ENCODE peak calls at places on chromosome 14, in four cellular contexts. S is HepG2, Q is GM12878, B is K562. T is an unnamed sample.

GRCh38 chr14:65564370-65564769 is 151.8 kb downstream of the FUT8 start:
- DNase-seq in S (no peak), Q (no peak), B (no peak), T (no peak)

GRCh38 chr14:91796622-91797347 is 64.9 kb upstream of the CATSPERB start:
- DNase-seq in S (no peak), Q (no peak), B (no peak), T (no peak)

GRCh38 chr14:95597784-95598204 is 62.9 kb downstream of the GLRX5 start:
- DNase-seq in S (no peak), Q (no peak), B (no peak), T (peak)

GRCh38 chr14:92780865-92781264 is 13.2 kb upstream of the GOLGA5 start:
- DNase-seq in S (no peak), Q (no peak), B (no peak), T (no peak)

GRCh38 chr14:58731465-58732330 is 93.9 kb downstream of the DACT1 start:
- DNase-seq in S (no peak), Q (no peak), B (no peak), T (no peak)

GRCh38 chr14:31070431-31070830 is 44.3 kb upstream of the STRN3 start:
- DNase-seq in S (no peak), Q (no peak), B (no peak), T (no peak)

GRCh38 chr14:75985618-75986438 is at the start of gene IFT43:
- DNase-seq in S (no peak), Q (no peak), B (peak), T (peak)

GRCh38 chr14:97412933-97413574 is 615.9 kb downstream of the VRK1 start:
- DNase-seq in S (no peak), Q (no peak), B (no peak), T (no peak)

GRCh38 chr14:85528882-85529585 is 910 bp upstream of the FLRT2 start:
- DNase-seq in S (no peak), Q (no peak), B (no peak), T (no peak)

GRCh38 chr14:96587823-96588385 is 85.7 kb downstream of the PAPOLA start:
- DNase-seq in S (no peak), Q (no peak), B (no peak), T (no peak)

GRCh38 chr14:29724991-29725390 is 202.7 kb downstream of the PRKD1 start:
- DNase-seq in S (no peak), Q (no peak), B (no peak), T (no peak)

GRCh38 chr14:101114726-101115481 is 211.4 kb upstream of the RTL1 start:
- DNase-seq in S (no peak), Q (no peak), B (no peak), T (no peak)

GRCh38 chr14:31449971-31450610 is 7.2 kb downstream of the DTD2 start:
- DNase-seq in S (peak), Q (no peak), B (peak), T (peak)

GRCh38 chr14:84006643-84007137 is 1523.3 kb upstream of the FLRT2 start:
- DNase-seq in S (no peak), Q (no peak), B (no peak), T (no peak)

GRCh38 chr14:63781686-63782085 is 53.8 kb upstream of the SGPP1 start:
- DNase-seq in S (peak), Q (no peak), B (no peak), T (no peak)

DNA sequence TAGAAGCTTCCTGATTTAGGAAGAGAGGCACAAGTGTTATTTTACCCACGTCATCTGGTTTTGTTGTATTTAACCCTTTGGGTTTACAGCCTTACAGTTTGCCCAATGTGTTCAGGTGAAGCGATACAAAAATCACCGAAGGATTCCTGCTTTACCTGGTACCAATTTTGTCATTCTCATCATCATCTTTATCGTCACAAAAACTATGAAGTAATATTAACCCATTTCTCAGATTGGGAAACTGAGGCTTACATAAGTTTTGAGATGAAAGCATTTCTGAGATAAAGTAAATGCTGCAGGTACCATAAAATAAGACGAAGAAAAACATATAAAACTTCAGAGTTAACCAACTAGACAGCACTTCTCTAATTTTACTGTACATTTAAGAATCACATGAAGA is 370.6 kb upstream of the OR4E1 start:
- DNase-seq in S (no peak), Q (no peak), B (no peak), T (no peak)
- TF ChIP-seq REST in S (no peak), Q (no peak), B (no peak), T (no peak)

DNA sequence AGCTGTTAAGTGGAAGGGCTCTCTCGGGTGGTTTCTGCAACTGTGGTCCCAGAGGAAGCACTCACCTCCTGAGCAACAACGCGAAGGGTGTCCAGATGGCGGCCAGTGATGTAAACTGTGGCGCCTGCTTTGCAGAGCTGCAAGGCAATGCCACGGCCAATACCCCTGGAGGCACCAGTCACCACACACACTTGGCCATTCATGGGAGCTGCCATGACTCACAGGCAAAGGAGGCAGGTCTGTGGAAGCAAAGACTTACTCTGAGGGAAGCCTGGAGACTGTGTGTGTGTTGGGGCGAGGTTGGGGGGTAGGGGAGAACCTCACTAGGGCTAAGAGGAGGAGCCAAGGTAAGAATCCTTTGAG is 707 bp downstream of the DHRS1 start:
- DNase-seq in S (peak), Q (no peak), B (peak), T (no peak)
- TF ChIP-seq SMC3 in S (no peak), Q (no peak), B (no peak), T (no peak)

GRCh38 chr14:68686212-68686478 is 106.7 kb downstream of the ZFP36L1 start:
- DNase-seq in S (no peak), Q (no peak), B (no peak), T (no peak)

GRCh38 chr14:68689426-68689825 is 103.4 kb downstream of the ZFP36L1 start:
- DNase-seq in S (no peak), Q (no peak), B (no peak), T (no peak)

GRCh38 chr14:68688872-68689371 is 103.9 kb downstream of the ZFP36L1 start:
- DNase-seq in S (no peak), Q (no peak), B (no peak), T (peak)

GRCh38 chr14:68686724-68687123 is 106.1 kb downstream of the ZFP36L1 start:
- DNase-seq in S (no peak), Q (no peak), B (no peak), T (no peak)

DNA sequence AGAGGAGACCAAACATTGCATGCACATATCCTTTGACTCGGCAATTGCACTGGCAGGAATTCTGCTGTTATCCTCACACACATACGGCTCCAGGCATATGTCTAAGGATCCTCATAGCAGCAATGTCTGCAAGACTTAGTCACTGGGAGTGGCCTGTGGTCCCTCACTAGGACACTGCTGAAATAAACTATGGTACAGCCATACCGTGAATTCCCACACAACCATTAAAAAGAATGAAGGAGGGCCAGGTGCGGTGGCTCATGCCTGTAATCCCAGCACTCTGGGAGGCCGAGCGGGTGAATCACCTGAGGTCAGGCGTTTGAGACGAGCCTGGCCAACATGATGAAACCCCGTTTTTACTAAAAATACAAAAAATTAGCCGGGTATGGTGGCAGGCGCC is 105.1 kb downstream of the ZFP36L1 start:
- DNase-seq in S (no peak), Q (no peak), B (no peak), T (no peak)
- TF ChIP-seq TAF1 in S (no peak), Q (no peak), B (no peak), T (no peak)

GRCh38 chr14:99604766-99605298 is 825 bp upstream of the CCDC85C start:
- DNase-seq in S (no peak), Q (no peak), B (peak), T (peak)
- TF ChIP-seq REST in S (no peak), Q (no peak), B (no peak), T (no peak)

DNA sequence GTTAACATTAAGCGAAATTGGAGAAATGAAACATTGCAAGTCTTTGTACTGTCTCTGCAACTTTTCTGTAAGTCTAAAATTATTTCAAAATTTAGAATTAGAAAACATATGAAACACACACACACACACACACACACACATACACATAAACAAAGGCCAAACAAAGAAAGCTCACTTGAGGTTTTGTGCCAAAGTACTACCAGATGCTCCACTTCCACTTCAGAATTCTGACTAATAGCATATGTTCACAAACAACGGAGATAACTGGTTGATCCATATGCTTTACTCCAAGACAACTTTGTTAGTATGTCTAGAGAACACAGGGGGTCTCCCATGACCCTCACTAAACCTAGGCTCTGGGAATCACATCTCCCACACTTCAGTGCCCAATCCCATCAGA is 133.8 kb upstream of the CLEC14A start:
- DNase-seq in S (no peak), Q (no peak), B (no peak), T (no peak)
- TF ChIP-seq SMC3 in S (no peak), Q (no peak), B (no peak), T (no peak)

GRCh38 chr14:61297581-61297980 is 16.4 kb upstream of the TMEM30B start:
- DNase-seq in S (no peak), Q (no peak), B (no peak), T (no peak)

GRCh38 chr14:61296151-61296550 is 15.0 kb upstream of the TMEM30B start:
- DNase-seq in S (no peak), Q (no peak), B (no peak), T (no peak)

GRCh38 chr14:61300209-61300608 is 19.1 kb upstream of the TMEM30B start:
- DNase-seq in S (no peak), Q (no peak), B (no peak), T (no peak)

GRCh38 chr14:61298834-61299233 is 17.7 kb upstream of the TMEM30B start:
- DNase-seq in S (no peak), Q (no peak), B (no peak), T (no peak)

GRCh38 chr14:61296707-61297502 is 15.8 kb upstream of the TMEM30B start:
- DNase-seq in S (peak), Q (peak), B (no peak), T (peak)
- TF ChIP-seq TAF1 in S (no peak), Q (no peak), B (no peak), T (no peak)

DNA sequence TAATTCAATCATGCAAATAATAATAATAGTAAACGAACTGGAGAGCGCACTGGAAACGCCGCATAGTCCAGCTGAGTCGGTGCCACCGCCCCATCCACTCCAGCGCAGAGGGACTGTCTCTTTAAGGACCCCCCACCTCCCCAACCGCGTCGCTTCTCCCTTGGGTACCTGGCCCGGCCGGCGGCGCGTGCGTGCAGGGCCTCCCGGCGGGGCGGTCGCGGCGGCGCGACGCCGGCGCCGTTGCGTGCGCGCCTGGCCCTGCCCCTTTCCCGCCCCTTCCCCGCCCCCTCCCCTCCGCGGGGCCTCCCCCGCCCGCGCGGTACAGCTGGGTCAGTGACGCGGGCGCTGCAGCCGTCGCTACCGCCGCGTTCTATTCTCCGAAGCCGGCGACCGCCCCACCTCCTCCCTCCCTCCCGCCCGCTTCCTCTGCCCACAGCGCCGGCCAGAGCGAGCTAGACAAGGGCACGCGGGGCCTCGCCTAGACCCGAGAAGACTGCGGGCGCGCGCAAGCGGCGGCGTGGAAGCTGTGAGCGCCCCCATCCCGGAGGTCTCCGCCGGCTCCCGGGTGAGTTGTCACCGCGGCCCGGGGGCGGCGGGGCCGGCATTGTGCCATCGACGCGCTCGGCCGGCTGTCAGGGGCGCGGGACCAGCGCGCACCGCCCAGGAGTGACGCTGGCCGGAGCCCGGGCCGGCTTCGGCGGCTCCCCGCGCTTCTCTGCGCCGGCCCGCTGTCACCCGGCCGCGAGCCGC is at the start of gene SUSD6:
- DNase-seq in S (peak), Q (no peak), B (peak), T (peak)
- TF ChIP-seq REST in S (no peak), Q (no peak), B (no peak), T (no peak)

GRCh38 chr14:93977790-93978581 is 1.6 kb upstream of the ASB2 start:
- DNase-seq in S (no peak), Q (peak), B (no peak), T (no peak)
- TF ChIP-seq SMC3 in S (no peak), Q (no peak), B (no peak), T (no peak)

GRCh38 chr14:81018245-81018644 is 62.8 kb downstream of the TSHR start:
- DNase-seq in S (no peak), Q (no peak), B (no peak), T (no peak)
- TF ChIP-seq TAF1 in S (no peak), Q (no peak), B (no peak), T (no peak)

DNA sequence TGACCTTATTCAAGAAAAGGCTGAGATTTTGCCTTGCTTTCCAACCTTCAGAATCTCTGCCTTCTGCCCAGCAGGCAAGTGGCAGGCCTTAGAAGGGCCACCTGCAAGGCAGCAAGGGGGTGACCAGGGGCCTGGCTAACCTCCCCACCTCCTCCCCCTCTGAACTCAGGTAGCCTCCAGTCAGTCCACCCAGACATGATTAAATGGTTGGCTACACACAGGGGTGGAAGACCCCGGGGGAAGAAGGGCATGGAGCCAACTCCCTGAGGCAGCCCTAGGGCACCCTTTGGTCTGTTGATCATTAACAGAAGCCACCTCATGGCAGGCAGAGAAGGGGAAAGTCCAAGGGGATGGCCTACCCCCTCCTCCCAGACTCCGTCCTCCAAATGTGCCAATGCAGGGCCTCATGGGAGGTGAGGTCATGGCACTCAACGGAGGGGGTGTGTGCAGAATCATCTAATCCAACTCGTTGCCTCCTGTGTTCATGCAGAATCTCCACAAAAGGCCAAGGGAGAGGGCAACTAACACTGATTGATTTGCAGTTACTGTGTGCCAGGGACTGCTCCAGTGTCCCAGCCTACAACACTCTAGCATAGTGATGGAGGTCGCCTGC is 8.5 kb downstream of the ZFP36L1 start:
- DNase-seq in S (peak), Q (no peak), B (no peak), T (no peak)
- TF ChIP-seq REST in S (no peak), Q (no peak), B (no peak), T (no peak)